ENCODE peak calls at places on chromosomes 6 and 20, in four cellular contexts. One of them, this sample, is unnamed.
A peak's percentile ranks its signal among the peaks of the same experiment; 100 is the strongest.

GRCh38 chr6:36682328-36683144 is 4.0 kb downstream of the CDKN1A start:
- DNase-seq in BJ: no peak
- DNase-seq in lower lobe of right lung: peak; percentile 70
- DNase-seq in epithelial cell of esophagus: peak; percentile 98
- DNase-seq in this sample: no peak

GRCh38 chr6:126107475-126108121 is 121.3 kb downstream of the TRMT11 start:
- DNase-seq in BJ: no peak
- DNase-seq in lower lobe of right lung: no peak
- DNase-seq in epithelial cell of esophagus: no peak
- DNase-seq in this sample: no peak

GRCh38 chr6:39666706-39667489 is 58.3 kb downstream of the KIF6 start:
- DNase-seq in BJ: no peak
- DNase-seq in lower lobe of right lung: no peak
- DNase-seq in epithelial cell of esophagus: no peak
- DNase-seq in this sample: no peak

GRCh38 chr6:2783188-2783957 is 18.2 kb downstream of the WRNIP1 start:
- DNase-seq in BJ: no peak
- DNase-seq in lower lobe of right lung: no peak
- DNase-seq in epithelial cell of esophagus: no peak
- DNase-seq in this sample: no peak

GRCh38 chr20:2195614-2196013 is 94.0 kb downstream of the STK35 start:
- DNase-seq in BJ: no peak
- DNase-seq in lower lobe of right lung: no peak
- DNase-seq in epithelial cell of esophagus: peak; percentile 15
- DNase-seq in this sample: no peak

GRCh38 chr6:130020106-130020851 is 1.9 kb downstream of the L3MBTL3 start:
- DNase-seq in BJ: no peak
- DNase-seq in lower lobe of right lung: peak; percentile 55
- DNase-seq in epithelial cell of esophagus: no peak
- DNase-seq in this sample: no peak

GRCh38 chr6:139539852-139540251 is 165.4 kb upstream of the CITED2 start:
- DNase-seq in BJ: peak; percentile 86
- DNase-seq in lower lobe of right lung: peak; percentile 69
- DNase-seq in epithelial cell of esophagus: peak; percentile 96
- DNase-seq in this sample: peak; percentile 93

GRCh38 chr6:166604911-166605310 is 18.4 kb upstream of the RAMACL start:
- DNase-seq in BJ: no peak
- DNase-seq in lower lobe of right lung: no peak
- DNase-seq in epithelial cell of esophagus: no peak
- DNase-seq in this sample: no peak

GRCh38 chr6:79546186-79546585 is 9.0 kb upstream of the LCA5 start:
- DNase-seq in BJ: no peak
- DNase-seq in lower lobe of right lung: no peak
- DNase-seq in epithelial cell of esophagus: no peak
- DNase-seq in this sample: no peak

GRCh38 chr6:12160350-12160749 is 129.8 kb upstream of the EDN1 start:
- DNase-seq in BJ: no peak
- DNase-seq in lower lobe of right lung: no peak
- DNase-seq in epithelial cell of esophagus: no peak
- DNase-seq in this sample: peak; percentile 17

GRCh38 chr20:50388733-50389436 is 121.3 kb upstream of the PTPN1 start:
- DNase-seq in BJ: no peak
- DNase-seq in lower lobe of right lung: no peak
- DNase-seq in epithelial cell of esophagus: no peak
- DNase-seq in this sample: no peak

GRCh38 chr6:74785236-74785635 is 420.6 kb downstream of the COL12A1 start:
- DNase-seq in BJ: no peak
- DNase-seq in lower lobe of right lung: no peak
- DNase-seq in epithelial cell of esophagus: no peak
- DNase-seq in this sample: no peak

GRCh38 chr20:48008850-48009535 is 223.7 kb upstream of the SULF2 start:
- DNase-seq in BJ: peak; percentile 88
- DNase-seq in lower lobe of right lung: no peak
- DNase-seq in epithelial cell of esophagus: no peak
- DNase-seq in this sample: peak; percentile 76

GRCh38 chr20:48011025-48011424 is 225.7 kb upstream of the SULF2 start:
- DNase-seq in BJ: no peak
- DNase-seq in lower lobe of right lung: no peak
- DNase-seq in epithelial cell of esophagus: no peak
- DNase-seq in this sample: no peak

GRCh38 chr20:48015136-48015925 is 230.1 kb upstream of the SULF2 start:
- DNase-seq in BJ: peak; percentile 40
- DNase-seq in lower lobe of right lung: no peak
- DNase-seq in epithelial cell of esophagus: no peak
- DNase-seq in this sample: no peak

GRCh38 chr20:48010623-48011022 is 225.3 kb upstream of the SULF2 start:
- DNase-seq in BJ: no peak
- DNase-seq in lower lobe of right lung: no peak
- DNase-seq in epithelial cell of esophagus: no peak
- DNase-seq in this sample: no peak

DNA sequence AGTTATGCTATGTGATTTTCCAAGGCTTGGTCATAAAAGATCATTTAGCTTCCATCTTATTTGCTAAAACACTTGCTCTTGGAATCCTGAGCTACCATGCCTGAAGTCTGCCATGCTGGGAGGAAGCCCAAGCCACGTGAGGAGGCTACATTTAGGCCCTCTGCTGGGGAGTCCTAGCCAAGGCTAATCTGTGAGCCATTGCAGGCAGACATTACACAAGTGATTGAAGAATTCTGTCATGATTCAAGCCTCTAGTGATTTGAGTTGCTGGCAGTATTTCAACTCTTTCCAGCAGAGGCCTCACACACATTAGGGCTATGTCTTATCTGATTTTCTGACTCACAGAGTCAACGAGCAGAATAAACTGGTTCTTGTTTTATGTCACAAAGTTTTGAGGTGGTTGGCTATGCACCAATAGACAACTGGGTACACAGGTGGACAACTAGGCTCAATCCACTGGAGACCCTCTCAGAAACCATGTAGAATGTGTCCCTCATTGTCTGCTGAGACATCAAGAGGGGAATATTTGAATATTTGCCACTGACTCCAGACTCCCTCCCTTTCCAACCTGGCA is 227.2 kb upstream of the SULF2 start:
- DNase-seq in BJ: peak; percentile 57
- DNase-seq in lower lobe of right lung: no peak
- DNase-seq in epithelial cell of esophagus: peak; percentile 84
- DNase-seq in this sample: peak; percentile 95
- TF ChIP-seq CTCF in BJ: peak; percentile 50
- TF ChIP-seq CTCF in lower lobe of right lung: no peak
- TF ChIP-seq CTCF in epithelial cell of esophagus: peak; percentile 59
- TF ChIP-seq CTCF in this sample: peak; percentile 78

GRCh38 chr20:3777381-3777725 is 3.9 kb downstream of the SPEF1 start:
- DNase-seq in BJ: no peak
- DNase-seq in lower lobe of right lung: no peak
- DNase-seq in epithelial cell of esophagus: no peak
- DNase-seq in this sample: no peak
- H3K4me3 ChIP-seq in BJ: peak overlapping the region; percentile 42
- H3K4me3 ChIP-seq in lower lobe of right lung: peak overlapping the region; percentile 62
- H3K4me3 ChIP-seq in epithelial cell of esophagus: peak overlapping the region; percentile 47
- H3K4me3 ChIP-seq in this sample: peak overlapping the region; percentile 60

GRCh38 chr20:56234110-56234509 is 14.4 kb upstream of the MC3R start:
- DNase-seq in BJ: no peak
- DNase-seq in lower lobe of right lung: no peak
- DNase-seq in epithelial cell of esophagus: no peak
- DNase-seq in this sample: no peak

GRCh38 chr20:56229821-56230220 is 18.7 kb upstream of the MC3R start:
- DNase-seq in BJ: no peak
- DNase-seq in lower lobe of right lung: no peak
- DNase-seq in epithelial cell of esophagus: no peak
- DNase-seq in this sample: no peak
- TF ChIP-seq CTCF in BJ: no peak
- TF ChIP-seq CTCF in lower lobe of right lung: no peak
- TF ChIP-seq CTCF in epithelial cell of esophagus: no peak
- TF ChIP-seq CTCF in this sample: no peak

GRCh38 chr6:1313755-1314503 is 2.0 kb downstream of the FOXQ1 start:
- DNase-seq in BJ: no peak
- DNase-seq in lower lobe of right lung: peak; percentile 73
- DNase-seq in epithelial cell of esophagus: peak; percentile 67
- DNase-seq in this sample: no peak
- H3K4me3 ChIP-seq in BJ: peak overlapping the region; percentile 24
- H3K4me3 ChIP-seq in lower lobe of right lung: peak overlapping the region; percentile 50
- H3K4me3 ChIP-seq in epithelial cell of esophagus: peak overlapping the region; percentile 84
- H3K4me3 ChIP-seq in this sample: no peak overlapping the region